ENCODE peak calls at places on chromosomes 1 and 21, in five cellular contexts. Y is transverse colon, F is stomach, P is foreskin fibroblast, U is left ventricle myocardium inferior. B is an unnamed sample.

GRCh38 chr1:185560760-185561159 is 173.4 kb upstream of the HMCN1 start:
- DNase-seq in Y (no peak), F (no peak), P (no peak), U (no peak), B (no peak)

GRCh38 chr1:56094168-56094567 is 485.2 kb downstream of the PLPP3 start:
- DNase-seq in Y (no peak), F (no peak), P (peak), U (no peak), B (no peak)

GRCh38 chr1:154745286-154745731 is 124.8 kb downstream of the KCNN3 start:
- DNase-seq in Y (peak), F (no peak), P (no peak), U (peak), B (no peak)

GRCh38 chr1:19370453-19371170 is 58.5 kb downstream of the SLC66A1 start:
- DNase-seq in Y (no peak), F (no peak), P (peak), U (no peak), B (no peak)

GRCh38 chr1:7973086-7973485 is 11.6 kb downstream of the PARK7 start:
- DNase-seq in Y (no peak), F (no peak), P (no peak), U (no peak), B (no peak)

GRCh38 chr21:14722841-14723483 is 176.8 kb upstream of the SAMSN1 start:
- DNase-seq in Y (no peak), F (no peak), P (no peak), U (no peak), B (no peak)

GRCh38 chr1:245420926-245421325 is 266.1 kb downstream of the KIF26B start:
- DNase-seq in Y (no peak), F (no peak), P (no peak), U (no peak), B (no peak)

GRCh38 chr1:226123591-226124471 is 61.3 kb downstream of the H3-3A start:
- DNase-seq in Y (peak), F (peak), P (peak), U (no peak), B (no peak)

GRCh38 chr1:6459850-6460265 is 6.1 kb downstream of the TNFRSF25 start:
- DNase-seq in Y (no peak), F (no peak), P (no peak), U (no peak), B (no peak)

GRCh38 chr1:37096523-37096922 is 62.2 kb upstream of the GRIK3 start:
- DNase-seq in Y (no peak), F (no peak), P (no peak), U (no peak), B (no peak)

GRCh38 chr1:82317671-82318070 is 516.9 kb downstream of the ADGRL2 start:
- DNase-seq in Y (no peak), F (no peak), P (peak), U (no peak), B (no peak)

GRCh38 chr1:212635141-212635601 is 26.6 kb downstream of the ATF3 start:
- DNase-seq in Y (no peak), F (no peak), P (peak), U (no peak), B (peak)

GRCh38 chr1:169508432-169509338 is 22.9 kb upstream of the SLC19A2 start:
- DNase-seq in Y (no peak), F (no peak), P (no peak), U (no peak), B (no peak)

GRCh38 chr1:29679828-29680558 is 443.7 kb downstream of the PTPRU start:
- DNase-seq in Y (no peak), F (no peak), P (no peak), U (no peak), B (no peak)

GRCh38 chr1:205766038-205766437 is 9.2 kb downstream of the RAB29 start:
- DNase-seq in Y (no peak), F (no peak), P (peak), U (no peak), B (no peak)

GRCh38 chr1:112935474-112936289 is 20.3 kb downstream of the SLC16A1 start:
- DNase-seq in Y (no peak), F (no peak), P (peak), U (no peak), B (no peak)

GRCh38 chr1:201050515-201051277 is 27.2 kb upstream of the KIF21B start:
- DNase-seq in Y (no peak), F (no peak), P (peak), U (no peak), B (no peak)

GRCh38 chr21:42864812-42865211 is 14.5 kb downstream of the WDR4 start:
- DNase-seq in Y (no peak), F (no peak), P (peak), U (no peak), B (no peak)

GRCh38 chr1:207752456-207753132 is 740 bp downstream of the CD46 start:
- DNase-seq in Y (peak), F (peak), P (peak), U (no peak), B (no peak)

GRCh38 chr1:39407889-39408640 is 83.4 kb upstream of the BMP8A start:
- DNase-seq in Y (peak), F (no peak), P (peak), U (no peak), B (no peak)

GRCh38 chr1:60345621-60346020 is 272.1 kb upstream of the C1orf87 start:
- DNase-seq in Y (no peak), F (no peak), P (peak), U (no peak), B (no peak)

GRCh38 chr1:150537732-150538684 is 11.2 kb upstream of the ADAMTSL4 start:
- DNase-seq in Y (no peak), F (no peak), P (peak), U (peak), B (no peak)

GRCh38 chr1:48704736-48705135 is 72.0 kb downstream of the BEND5 start:
- DNase-seq in Y (no peak), F (no peak), P (no peak), U (no peak), B (no peak)

GRCh38 chr1:39204441-39205081 is at the start of gene MACF1:
- DNase-seq in Y (peak), F (peak), P (peak), U (peak), B (peak)

GRCh38 chr1:247212012-247212411 is 40.2 kb upstream of the ZNF124 start:
- DNase-seq in Y (peak), F (no peak), P (peak), U (no peak), B (no peak)

GRCh38 chr1:109908857-109909256 is 1.8 kb upstream of the CSF1 start:
- DNase-seq in Y (no peak), F (no peak), P (no peak), U (no peak), B (no peak)

GRCh38 chr1:78491311-78492071 is 717 bp downstream of the PTGFR start:
- DNase-seq in Y (no peak), F (no peak), P (peak), U (peak), B (no peak)

GRCh38 chr1:116508984-116509980 is 61.5 kb downstream of the CD58 start:
- DNase-seq in Y (peak), F (no peak), P (peak), U (no peak), B (peak)

GRCh38 chr1:209040351-209040750 is 543.2 kb upstream of the CAMK1G start:
- DNase-seq in Y (no peak), F (no peak), P (peak), U (no peak), B (no peak)

DNA sequence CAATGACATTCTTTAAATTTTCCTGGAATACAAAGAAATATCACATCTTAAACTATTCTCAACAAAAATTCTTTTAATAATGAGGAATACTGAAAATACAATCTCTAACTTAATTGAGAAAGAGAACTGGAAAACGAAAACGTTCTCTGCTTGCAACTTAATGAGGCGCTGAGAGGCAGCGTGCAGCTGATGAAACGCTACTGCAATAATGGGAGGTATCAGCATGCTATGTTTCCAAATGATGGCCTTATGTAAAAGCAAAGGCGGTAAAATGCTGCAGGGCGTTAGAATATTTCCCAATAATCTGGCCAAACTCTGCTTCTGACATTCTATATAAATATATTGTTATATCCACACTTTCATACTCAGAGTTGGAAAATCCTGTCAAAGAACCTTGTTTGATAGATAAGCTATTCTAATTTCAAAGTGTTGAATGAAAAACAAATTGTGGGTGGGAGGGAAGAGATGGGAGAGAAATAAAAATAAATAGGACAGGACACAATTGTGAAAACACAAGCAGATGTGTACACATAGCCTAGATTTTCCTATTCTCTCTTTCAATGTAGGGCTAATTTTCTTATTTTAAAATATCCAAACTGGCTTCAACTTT is 70.9 kb downstream of the APP start:
- DNase-seq in Y (no peak), F (no peak), P (peak), U (no peak), B (no peak)
- H3K4me3 ChIP-seq in Y (no peak), F (no peak), P (no peak), U (no peak), B (no peak)

GRCh38 chr1:230772457-230773395 is 25.5 kb downstream of the CAPN9 start:
- DNase-seq in Y (no peak), F (peak), P (peak), U (peak), B (peak)
- TF ChIP-seq CTCF in Y (peak), F (peak), P (peak), U (peak), B (peak)

DNA sequence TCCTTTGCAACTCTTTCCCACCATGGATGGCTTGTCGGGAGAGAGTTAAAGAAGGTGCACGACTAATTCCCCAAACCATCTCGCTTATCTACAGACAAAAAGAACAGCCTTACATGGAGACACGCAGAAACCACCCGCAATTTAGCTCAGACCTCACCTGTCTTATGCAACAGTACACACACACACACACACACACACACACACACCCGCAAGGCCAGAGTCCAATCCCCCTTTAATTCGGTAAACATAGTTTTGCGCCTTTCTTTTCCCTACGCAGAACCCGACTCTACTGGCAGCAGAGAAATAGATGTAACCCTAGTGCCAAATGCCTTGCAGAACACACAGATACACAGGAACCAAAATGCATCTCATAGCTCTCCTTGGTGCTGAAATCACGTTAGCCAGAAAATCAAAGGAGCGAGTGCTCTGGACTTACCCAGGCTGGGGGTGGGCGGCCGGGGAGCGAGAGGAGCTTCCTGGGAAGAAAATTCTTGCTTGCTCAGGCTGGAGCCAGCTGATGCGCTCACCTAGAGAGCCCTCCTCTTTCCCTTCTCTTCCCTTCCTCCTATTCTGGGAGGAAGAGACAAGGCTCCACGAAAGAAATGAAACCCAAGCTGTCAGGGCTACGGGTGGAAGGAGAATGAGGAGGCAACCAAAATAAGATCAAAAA is 470 bp downstream of the TNR start:
- DNase-seq in Y (no peak), F (no peak), P (peak), U (no peak), B (no peak)
- H3K4me3 ChIP-seq in Y (no peak), F (peak), P (no peak), U (no peak), B (no peak)

DNA sequence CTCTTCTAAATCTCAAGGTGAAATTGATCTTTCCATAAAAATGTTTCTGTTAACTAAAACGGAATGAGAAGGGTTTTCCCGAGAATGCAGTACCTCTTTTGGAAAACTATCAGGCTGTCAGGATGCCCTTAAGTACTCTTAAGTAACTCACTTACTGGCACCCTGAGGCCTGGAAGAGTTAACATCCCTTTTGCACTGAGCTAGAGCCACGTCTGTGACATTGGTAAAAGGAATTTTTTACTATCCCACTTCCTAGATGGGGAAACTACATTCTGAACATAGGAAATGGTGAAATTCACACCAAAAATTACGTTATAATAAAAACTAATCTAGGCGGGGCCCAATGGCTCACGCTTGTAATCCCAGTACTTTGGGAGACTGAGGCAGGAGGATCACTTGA is 39.7 kb upstream of the MAP10 start:
- DNase-seq in Y (no peak), F (no peak), P (no peak), U (no peak), B (no peak)
- TF ChIP-seq CTCF in Y (no peak), F (no peak), P (no peak), U (no peak), B (no peak)

GRCh38 chr1:22747735-22748073 is 37.1 kb downstream of the EPHB2 start:
- DNase-seq in Y (no peak), F (no peak), P (no peak), U (no peak), B (no peak)
- H3K4me3 ChIP-seq in Y (no peak), F (no peak), P (no peak), U (no peak), B (no peak)